ENCODE peak calls at places on chromosomes 16 and 17, in five cellular contexts. D is endothelial cell of umbilical vein, M is ELR, Z is A549, C is lung microvascular endothelial cell. N is an unnamed sample.

GRCh38 chr17:4810696-4811289 is 3.8 kb downstream of the PLD2 start:
- DNase-seq in Z (no peak), D (no peak), C (no peak), M (no peak), N (no peak)

GRCh38 chr16:47983999-47984580 is 171.7 kb downstream of the ABCC12 start:
- DNase-seq in M (peak), C (no peak), D (no peak), Z (no peak), N (no peak)

GRCh38 chr16:54847207-54847606 is 83.5 kb upstream of the IRX5 start:
- DNase-seq in D (no peak), C (no peak), M (no peak), Z (peak), N (no peak)

GRCh38 chr17:42392664-42393415 is 4.6 kb upstream of the STAT3 start:
- DNase-seq in C (no peak), M (no peak), Z (no peak), D (no peak), N (no peak)

GRCh38 chr17:57785032-57785431 is 39.9 kb upstream of the CCDC182 start:
- DNase-seq in M (no peak), Z (no peak), C (no peak), D (no peak), N (no peak)

GRCh38 chr16:65908568-65908967 is 457.9 kb upstream of the CDH5 start:
- DNase-seq in C (no peak), M (no peak), Z (no peak), D (no peak), N (no peak)

GRCh38 chr17:49969134-49969759 is at the start of gene DLX4:
- DNase-seq in Z (no peak), M (peak), D (no peak), C (no peak), N (no peak)

GRCh38 chr17:70099884-70100283 is 24.9 kb downstream of the KCNJ16 start:
- DNase-seq in Z (no peak), C (peak), M (no peak), D (peak), N (no peak)

GRCh38 chr16:27405546-27406451 is 3.8 kb downstream of the IL21R start:
- DNase-seq in D (no peak), Z (no peak), M (no peak), C (no peak), N (no peak)

GRCh38 chr17:10109146-10109545 is 89.3 kb downstream of the GAS7 start:
- DNase-seq in C (no peak), D (no peak), Z (no peak), M (no peak), N (no peak)

GRCh38 chr16:53053967-53054669 is 673 bp upstream of the CHD9 start:
- DNase-seq in C (peak), D (no peak), Z (peak), M (no peak), N (peak)

GRCh38 chr17:50638572-50638850 is 3.8 kb downstream of the ABCC3 start:
- DNase-seq in C (no peak), Z (peak), D (no peak), M (peak), N (peak)

GRCh38 chr17:44307387-44308186 is 814 bp upstream of the RUNDC3A start:
- DNase-seq in D (no peak), C (no peak), M (peak), Z (peak), N (peak)

N was measured in left colon.